ENCODE peak calls at places on chromosomes 16 and 17, in six cellular contexts. O is sigmoid colon, S is stomach, N is gastrocnemius medialis, U is body of pancreas, L is ovary. W is an unnamed sample.

GRCh38 chr17:44878627-44879221 is 20.5 kb downstream of the EFTUD2 start:
- DNase-seq in S (no peak), U (peak; percentile 21), L (peak; percentile 36), O (no peak), N (no peak), W (no peak)

GRCh38 chr16:27972500-27972899 is 91.0 kb downstream of the GSG1L start:
- DNase-seq in L (no peak), U (no peak), O (peak; percentile 32), N (no peak), S (no peak), W (no peak)

GRCh38 chr17:73432624-73433190 is 120.9 kb upstream of the CDC42EP4 start:
- DNase-seq in U (no peak), N (no peak), L (no peak), S (no peak), O (no peak), W (no peak)

GRCh38 chr16:27275394-27275793 is 6.8 kb upstream of the NSMCE1 start:
- DNase-seq in U (no peak), L (no peak), S (no peak), O (no peak), N (no peak), W (no peak)

GRCh38 chr17:16933317-16934132 is 38.4 kb downstream of the TNFRSF13B start:
- DNase-seq in O (peak; percentile 40), S (no peak), N (no peak), U (no peak), L (no peak), W (no peak)

GRCh38 chr16:19672378-19672777 is 45.6 kb downstream of the KNOP1 start:
- DNase-seq in S (no peak), L (no peak), U (no peak), O (no peak), N (no peak), W (no peak)

GRCh38 chr17:68036304-68037147 is 991 bp downstream of the KPNA2 start:
- DNase-seq in O (no peak), L (no peak), S (no peak), U (no peak), N (no peak), W (no peak)

GRCh38 chr17:79047291-79047920 is 23.4 kb downstream of the C1QTNF1 start:
- DNase-seq in S (no peak), O (peak; percentile 73), U (no peak), L (no peak), N (no peak), W (peak; percentile 43)

GRCh38 chr16:52786105-52786504 is 239.2 kb upstream of the TOX3 start:
- DNase-seq in O (no peak), N (no peak), L (no peak), S (no peak), U (no peak), W (no peak)

GRCh38 chr17:44916781-44917241 is 1.5 kb upstream of the GFAP start:
- DNase-seq in L (no peak), S (no peak), O (peak; percentile 89), N (no peak), U (peak; percentile 81), W (peak; percentile 54)

DNA sequence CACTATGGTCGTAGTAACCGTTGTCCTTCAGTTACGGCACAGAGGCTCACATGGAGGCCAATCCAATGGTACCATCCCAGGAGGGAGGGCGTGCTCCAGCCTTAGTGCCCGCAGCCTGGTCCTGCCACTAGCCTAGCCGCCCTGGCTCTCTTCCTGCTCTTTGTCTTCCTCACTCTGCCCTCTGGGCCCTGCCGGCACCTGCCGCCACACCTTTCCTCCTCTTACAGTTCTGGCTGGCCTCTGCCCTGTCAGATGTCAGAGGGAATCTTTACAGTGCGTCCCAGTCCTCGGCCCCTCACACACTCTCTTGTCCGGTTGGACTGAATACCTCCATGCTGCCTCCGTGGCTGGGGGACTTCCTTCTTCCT is 23.4 kb downstream of the GINS2 start:
- DNase-seq in S (no peak), U (no peak), N (no peak), O (peak; percentile 41), L (no peak), W (no peak)
- TF ChIP-seq POLR2A in S (no peak), U (no peak), N (no peak), O (no peak), L (no peak), W (no peak)

DNA sequence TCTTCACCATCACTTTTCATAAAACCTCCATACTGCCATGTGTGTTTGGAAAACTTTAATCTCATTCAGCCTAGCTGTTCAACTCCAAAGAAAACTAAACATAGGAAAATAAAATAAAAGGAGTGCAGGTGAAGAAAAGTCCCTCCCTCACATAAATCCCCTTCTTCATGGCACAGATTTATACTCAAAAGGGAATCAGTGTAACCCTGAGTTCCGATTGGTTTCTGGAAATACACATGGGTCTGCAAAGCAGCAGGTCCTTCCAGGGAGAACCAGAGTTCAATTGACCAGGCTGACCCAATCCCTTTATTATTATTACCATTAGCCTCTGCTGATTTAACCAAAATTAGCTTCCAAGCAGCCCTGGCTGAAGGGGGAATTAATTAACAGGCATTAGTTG is 8.9 kb upstream of the HOXB2 start:
- DNase-seq in L (no peak), O (no peak), U (no peak), N (no peak), S (no peak), W (no peak)
- H3K4me3 ChIP-seq in L (no peak overlapping the region), O (peak overlapping the region; percentile 51), U (no peak overlapping the region), N (no peak overlapping the region), S (peak overlapping the region; percentile 40), W (no peak overlapping the region)

DNA sequence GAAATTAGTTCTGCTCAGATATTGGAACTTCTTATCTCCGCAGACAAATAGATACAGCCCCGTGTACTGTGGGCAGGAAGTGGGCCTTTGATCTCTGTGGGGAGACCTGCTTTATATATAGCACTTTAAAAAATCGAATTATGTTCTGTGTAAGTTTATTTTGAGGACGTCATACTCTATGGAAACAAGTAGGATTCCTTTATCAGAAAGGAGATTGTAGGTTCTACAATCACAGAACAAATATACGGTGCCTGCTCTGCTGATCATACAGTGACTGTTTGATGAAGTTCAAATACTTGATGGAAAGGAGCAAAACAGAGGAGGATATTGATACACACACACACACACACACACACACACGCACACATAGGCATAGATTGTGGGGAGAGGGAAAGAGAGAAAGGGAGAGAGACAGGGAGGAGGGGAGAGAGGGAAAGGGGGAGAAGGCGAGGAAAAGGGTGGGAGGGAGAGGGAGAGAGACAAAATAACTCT is 14.7 kb upstream of the TMEM220 start:
- DNase-seq in N (no peak), U (no peak), L (no peak), S (peak; percentile 71), O (peak; percentile 18), W (no peak)
- H3K4me1 ChIP-seq in N (no peaks in the 10 kb centered on the region), U (peaks cover 9% of the 10 kb centered on the region), L (no peaks in the 10 kb centered on the region), S (peaks cover 56% of the 10 kb centered on the region), O (no peaks in the 10 kb centered on the region), W (no peaks in the 10 kb centered on the region)

GRCh38 chr17:7263071-7263800 is 958 bp upstream of the CLDN7 start:
- DNase-seq in N (no peak), L (no peak), O (no peak), S (no peak), U (peak; percentile 69), W (no peak)
- TF ChIP-seq POLR2A in N (no peak), L (no peak), O (no peak), S (no peak), U (no peak), W (no peak)

GRCh38 chr17:46948544-46948943 is 25.6 kb downstream of the GOSR2 start:
- DNase-seq in U (no peak), O (no peak), L (no peak), S (no peak), N (no peak), W (no peak)
- H3K4me3 ChIP-seq in U (no peak overlapping the region), O (no peak overlapping the region), L (no peak overlapping the region), S (no peak overlapping the region), N (no peak overlapping the region), W (no peak overlapping the region)

DNA sequence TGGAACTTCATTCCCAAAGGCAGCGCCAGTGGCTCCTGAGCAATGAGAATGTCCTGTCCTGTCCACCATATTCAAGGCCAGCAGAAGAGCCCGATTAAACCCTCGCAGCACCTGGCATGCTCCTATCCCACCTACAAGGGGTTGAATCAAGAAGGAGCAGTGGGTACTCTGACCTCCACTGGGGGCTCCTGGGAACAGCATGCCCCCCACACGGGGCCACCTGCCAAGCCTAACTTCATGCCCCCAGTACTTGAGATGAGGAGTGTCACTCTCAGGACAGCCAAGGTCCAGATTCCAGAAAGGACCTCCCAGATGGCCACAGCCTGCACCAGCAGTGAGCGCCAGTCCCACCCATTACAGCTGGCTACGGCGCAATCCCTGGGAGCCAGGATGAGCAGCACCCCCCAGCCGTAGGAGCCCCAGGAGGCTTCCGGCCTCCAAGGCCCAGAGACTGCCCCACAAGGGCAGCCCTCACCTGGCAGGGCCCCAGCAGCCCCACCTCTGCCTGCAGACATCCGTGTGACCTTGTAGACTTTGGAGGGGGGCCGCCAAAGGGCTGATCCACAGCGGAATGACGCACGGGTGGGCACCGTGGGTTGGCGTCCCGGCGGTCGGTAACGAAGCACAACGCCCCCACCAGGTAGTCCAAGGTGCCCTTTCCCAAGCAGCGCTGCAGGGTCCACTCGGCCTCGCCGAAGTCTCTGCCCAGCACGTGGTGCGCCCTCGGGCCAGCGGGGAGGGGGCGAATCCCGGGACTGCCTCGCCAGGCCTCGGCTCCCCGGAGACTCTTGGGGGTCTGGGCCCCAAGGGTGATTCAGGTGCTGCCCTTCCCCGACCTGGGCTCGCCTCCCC is 1.0 kb upstream of the MPDU1 start:
- DNase-seq in N (no peak), O (peak; percentile 72), S (no peak), U (peak; percentile 15), L (no peak), W (peak; percentile 49)
- H3K4me1 ChIP-seq in N (peaks cover 57% of the 10 kb centered on the region), O (peaks cover 68% of the 10 kb centered on the region), S (peaks cover 92% of the 10 kb centered on the region), U (peaks cover 49% of the 10 kb centered on the region), L (peaks cover 18% of the 10 kb centered on the region), W (peaks cover 7% of the 10 kb centered on the region)

DNA sequence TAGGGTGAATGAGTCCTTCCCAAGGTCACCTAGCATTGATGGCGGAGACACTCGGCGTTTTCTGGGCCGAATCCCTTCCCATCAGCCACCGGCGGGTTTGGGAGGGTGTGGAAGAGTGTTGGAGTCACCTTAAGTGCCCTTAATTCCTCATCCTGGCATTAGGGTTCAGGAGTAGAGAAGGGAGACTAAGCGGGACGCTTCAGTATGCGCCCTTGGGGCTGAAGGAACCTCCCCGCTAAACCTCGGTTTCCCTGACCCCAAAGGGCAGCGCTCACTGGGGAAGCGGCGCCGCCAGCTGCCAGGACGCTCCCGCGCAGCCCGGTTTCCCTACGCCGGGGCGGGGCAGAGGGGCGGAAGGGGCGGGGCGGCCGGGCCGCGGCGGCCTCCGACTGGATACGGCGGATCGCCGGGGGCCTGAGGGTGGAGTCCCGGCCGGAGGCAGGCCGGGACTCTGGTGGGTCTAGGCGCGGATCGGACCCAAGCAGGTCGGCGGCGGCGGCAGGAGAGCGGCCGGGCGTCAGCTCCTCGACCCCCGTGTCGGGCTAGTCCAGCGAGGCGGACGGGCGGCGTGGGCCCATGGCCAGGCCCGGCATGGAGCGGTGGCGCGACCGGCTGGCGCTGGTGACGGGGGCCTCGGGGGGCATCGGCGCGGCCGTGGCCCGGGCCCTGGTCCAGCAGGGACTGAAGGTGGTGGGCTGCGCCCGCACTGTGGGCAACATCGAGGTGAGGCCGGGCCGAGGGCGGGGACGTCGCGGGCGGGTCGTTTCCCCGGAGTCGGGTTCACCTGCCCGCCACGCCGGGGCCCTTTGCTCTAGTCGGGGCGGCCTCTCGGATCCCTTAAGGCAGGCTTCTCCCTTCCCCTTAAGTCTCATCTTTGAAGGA is at the start of gene DHRS11:
- DNase-seq in S (peak; percentile 89), O (peak; percentile 88), N (peak; percentile 61), U (peak; percentile 83), L (peak; percentile 83), W (peak; percentile 72)
- TF ChIP-seq POLR2A in S (no peak), O (no peak), N (no peak), U (peak; percentile 34), L (no peak), W (no peak)

GRCh38 chr17:15263206-15263579 is 1.9 kb downstream of the PMP22 start:
- DNase-seq in U (peak; percentile 61), N (peak; percentile 82), O (peak; percentile 98), L (peak; percentile 79), S (peak; percentile 54), W (peak; percentile 92)
- H3K4me3 ChIP-seq in U (no peak overlapping the region), N (peak overlapping the region; percentile 78), O (peak overlapping the region; percentile 71), L (peak overlapping the region; percentile 71), S (peak overlapping the region; percentile 60), W (peak overlapping the region; percentile 86)